ENCODE peak calls at places on chromosomes 7 and 10, in four cellular contexts. O is HepG2, Y is H9, D is H1. Q is an unnamed sample.
A peak's percentile ranks its signal among the peaks of the same experiment; 100 is the strongest.

GRCh38 chr7:46671108-46671769 is 750.2 kb upstream of the IGFBP3 start:
- DNase-seq in O (no peak), D (no peak), Y (no peak), Q (no peak)

GRCh38 chr7:129532375-129532774 is 30.0 kb downstream of the SMKR1 start:
- DNase-seq in Y (no peak), D (no peak), O (no peak), Q (no peak)

GRCh38 chr10:123930340-123931001 is 38.9 kb upstream of the CPXM2 start:
- DNase-seq in Y (no peak), O (no peak), D (no peak), Q (no peak)

GRCh38 chr10:50325449-50326188 is 74.3 kb upstream of the ASAH2 start:
- DNase-seq in Y (no peak), D (peak; percentile 5), O (no peak), Q (no peak)

GRCh38 chr10:61606971-61607907 is 55.5 kb upstream of the CABCOCO1 start:
- DNase-seq in Y (no peak), D (no peak), O (peak; percentile 14), Q (no peak)

GRCh38 chr7:101941481-101942383 is 124.3 kb downstream of the CUX1 start:
- DNase-seq in D (no peak), O (no peak), Y (no peak), Q (peak; percentile 86)

GRCh38 chr7:79272066-79272669 is 181.3 kb downstream of the MAGI2 start:
- DNase-seq in O (peak; percentile 30), D (no peak), Y (no peak), Q (no peak)

GRCh38 chr7:51186531-51186930 is 130.1 kb downstream of the COBL start:
- DNase-seq in O (no peak), D (no peak), Y (no peak), Q (no peak)

GRCh38 chr7:26144681-26145080 is 7.3 kb upstream of the NFE2L3 start:
- DNase-seq in D (no peak), O (no peak), Y (no peak), Q (no peak)

GRCh38 chr10:75492151-75492550 is 60.7 kb downstream of the LRMDA start:
- DNase-seq in Y (no peak), D (no peak), O (no peak), Q (no peak)

GRCh38 chr10:50396491-50397311 is 145.4 kb upstream of the ASAH2 start:
- DNase-seq in Y (no peak), D (no peak), O (no peak), Q (no peak)

GRCh38 chr7:51316262-51316665 is 345 bp downstream of the COBL start:
- DNase-seq in O (no peak), Y (peak; percentile 59), D (no peak), Q (peak; percentile 68)

DNA sequence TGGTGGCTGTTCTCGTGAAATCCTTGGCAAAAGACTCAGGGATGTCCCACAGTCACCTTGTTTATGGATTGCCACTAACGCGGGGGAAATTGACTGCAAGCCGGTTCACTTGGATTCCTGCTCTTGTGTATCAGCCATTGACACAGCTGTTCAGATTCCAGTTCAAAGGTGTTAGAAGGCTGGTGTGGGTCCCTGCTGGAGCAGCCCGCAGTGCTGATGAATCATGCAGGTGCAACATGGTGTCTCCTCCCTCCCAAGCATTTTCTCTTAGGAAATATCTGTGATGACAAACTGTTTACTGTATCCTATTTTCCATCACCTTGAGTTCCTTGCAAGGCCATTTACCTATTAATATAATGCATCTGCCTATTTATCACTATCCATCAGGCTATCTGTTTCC is 170.1 kb downstream of the GATA3 start:
- DNase-seq in Y (no peak), O (no peak), D (no peak), Q (no peak)
- H3K4me1 ChIP-seq in Y (no peaks in the 10 kb centered on the region), O (peaks cover 5% of the 10 kb centered on the region), D (no peaks in the 10 kb centered on the region), Q (no peaks in the 10 kb centered on the region)

GRCh38 chr7:44981035-44981706 is 2.4 kb upstream of the MYO1G start:
- DNase-seq in O (no peak), Y (no peak), D (no peak), Q (no peak)
- H3K9ac ChIP-seq in O (no peak overlapping the region), Y (no peak overlapping the region), D (no peak overlapping the region), Q (no peak overlapping the region)

DNA sequence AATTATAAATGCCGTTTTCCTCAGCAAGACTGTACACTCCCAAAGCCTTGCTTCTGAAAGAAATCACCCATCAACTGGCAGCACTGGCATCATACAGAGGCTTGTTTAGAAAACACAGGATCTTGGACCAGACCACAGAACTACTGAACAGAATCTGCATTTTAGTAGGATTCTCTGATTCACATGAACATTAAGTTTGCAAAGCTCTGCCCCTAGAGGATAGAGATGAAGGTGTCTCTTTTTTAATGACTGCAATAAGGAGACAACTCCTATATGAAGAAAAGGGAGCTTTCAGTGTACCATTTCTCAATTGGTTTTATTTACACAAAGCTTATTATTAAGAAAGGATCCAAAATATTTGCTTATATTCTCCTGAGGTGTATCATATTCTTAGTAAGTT is 172.7 kb downstream of the AGMO start:
- DNase-seq in D (no peak), O (no peak), Y (no peak), Q (no peak)
- TF ChIP-seq CTCF in D (no peak), O (no peak), Y (peak; percentile 33), Q (no peak)

DNA sequence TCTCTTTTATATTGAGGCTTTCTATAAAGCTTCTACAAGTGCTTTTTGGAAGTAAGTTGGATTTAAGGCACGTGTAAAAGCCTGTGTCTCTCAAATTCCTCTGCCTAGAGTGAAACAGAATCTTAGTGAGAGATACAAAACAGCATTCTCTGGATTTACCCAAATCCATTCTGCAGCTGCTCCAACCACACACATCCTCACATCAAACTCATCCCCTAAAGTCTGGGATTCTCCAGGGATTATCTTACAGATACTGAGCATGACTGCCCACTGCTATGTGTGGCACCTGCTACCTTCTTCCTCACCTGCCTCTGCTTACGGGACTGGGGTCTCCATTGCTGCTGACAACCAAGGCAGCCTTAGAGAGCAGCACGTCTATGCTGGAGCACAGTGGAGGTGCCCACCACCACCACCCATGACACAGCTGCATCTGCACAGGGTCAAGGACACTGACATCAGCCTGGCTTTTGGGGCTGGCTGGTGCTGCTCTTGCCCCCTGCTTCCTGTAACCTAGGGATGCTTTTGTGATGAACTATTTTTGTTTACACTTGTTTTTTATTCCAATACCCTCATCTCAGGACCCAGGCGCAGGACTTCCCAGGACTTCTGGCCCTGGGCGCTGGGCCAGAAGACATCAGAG is 139.2 kb upstream of the NAMPT start:
- DNase-seq in O (no peak), D (no peak), Y (no peak), Q (no peak)
- H3K4me1 ChIP-seq in O (no peaks in the 10 kb centered on the region), D (no peaks in the 10 kb centered on the region), Y (no peaks in the 10 kb centered on the region), Q (peaks cover 5% of the 10 kb centered on the region)

GRCh38 chr10:59177031-59177861 is 803 bp downstream of the PHYHIPL start:
- DNase-seq in O (peak; percentile 80), Y (peak; percentile 68), D (no peak), Q (peak; percentile 22)
- H3K9ac ChIP-seq in O (peak overlapping the region; percentile 91), Y (no peak overlapping the region), D (no peak overlapping the region), Q (no peak overlapping the region)

GRCh38 chr7:152925412-152926147 is 166.0 kb downstream of the ACTR3B start:
- DNase-seq in D (no peak), O (no peak), Y (peak; percentile 69), Q (no peak)
- TF ChIP-seq CTCF in D (no peak), O (peak; percentile 50), Y (peak; percentile 45), Q (no peak)

GRCh38 chr7:92781117-92781720 is 55.2 kb downstream of the CDK6 start:
- DNase-seq in Y (no peak), D (no peak), O (peak; percentile 63), Q (no peak)
- H3K4me1 ChIP-seq in Y (no peaks in the 10 kb centered on the region), D (peaks cover 1% of the 10 kb centered on the region), O (peaks cover 37% of the 10 kb centered on the region), Q (peaks cover 7% of the 10 kb centered on the region)

GRCh38 chr7:105027176-105027853 is 13.3 kb downstream of the KMT2E start:
- DNase-seq in D (no peak), O (no peak), Y (no peak), Q (no peak)

GRCh38 chr7:105026750-105027149 is 12.7 kb downstream of the KMT2E start:
- DNase-seq in D (no peak), O (no peak), Y (no peak), Q (no peak)

GRCh38 chr7:105028004-105028403 is 14.0 kb downstream of the KMT2E start:
- DNase-seq in D (no peak), Y (no peak), O (no peak), Q (no peak)

GRCh38 chr7:105022458-105022857 is 8.5 kb downstream of the KMT2E start:
- DNase-seq in D (no peak), Y (no peak), O (no peak), Q (no peak)

GRCh38 chr7:105024734-105025133 is 10.7 kb downstream of the KMT2E start:
- DNase-seq in D (no peak), Y (no peak), O (peak; percentile 35), Q (no peak)
- H3K9ac ChIP-seq in D (no peak overlapping the region), Y (no peak overlapping the region), O (no peak overlapping the region), Q (no peak overlapping the region)

GRCh38 chr7:117834983-117835664 is 38.1 kb downstream of the CTTNBP2 start:
- DNase-seq in D (no peak), Y (peak; percentile 37), O (no peak), Q (no peak)
- TF ChIP-seq CTCF in D (no peak), Y (peak; percentile 24), O (no peak), Q (no peak)

Q was measured in colonic mucosa.